ENCODE peak calls at places on chromosomes 16 and 17, in six cellular contexts. H is H9, U is H1, S is IMR-90, A is neuronal stem cell, Y is trophoblast cell. T is an unnamed sample.

GRCh38 chr17:79769596-79770520 is 8.1 kb upstream of the CBX2 start:
- DNase-seq in H (no peak), U (no peak), S (no peak), A (no peak), Y (no peak), T (no peak)

GRCh38 chr16:8673611-8674412 is 605 bp upstream of the ABAT start:
- DNase-seq in H (no peak), U (no peak), S (no peak), A (no peak), Y (no peak), T (no peak)

GRCh38 chr17:7589891-7590611 is at the start of gene SOX15:
- DNase-seq in H (peak), U (peak), S (peak), A (no peak), Y (peak), T (no peak)

GRCh38 chr16:23435500-23435899 is 17.5 kb downstream of the COG7 start:
- DNase-seq in H (peak), U (peak), S (peak), A (peak), Y (peak), T (peak)

GRCh38 chr17:82091264-82092066 is 6.6 kb downstream of the FASN start:
- DNase-seq in H (no peak), U (peak), S (no peak), A (no peak), Y (no peak), T (no peak)

GRCh38 chr16:72474511-72475123 is 302.7 kb upstream of the PMFBP1 start:
- DNase-seq in H (no peak), U (no peak), S (peak), A (no peak), Y (no peak), T (peak)

GRCh38 chr16:74565378-74565777 is 41.5 kb downstream of the GLG1 start:
- DNase-seq in H (no peak), U (no peak), S (no peak), A (no peak), Y (no peak), T (no peak)

GRCh38 chr17:15397605-15398004 is 56.2 kb upstream of the TEKT3 start:
- DNase-seq in H (no peak), U (no peak), S (no peak), A (no peak), Y (no peak), T (no peak)

GRCh38 chr17:71521724-71522123 is 599.1 kb upstream of the SOX9 start:
- DNase-seq in H (no peak), U (no peak), S (no peak), A (no peak), Y (no peak), T (no peak)

GRCh38 chr16:57977418-57978069 is 6.6 kb upstream of the CNGB1 start:
- DNase-seq in H (no peak), U (no peak), S (no peak), A (no peak), Y (no peak), T (no peak)

GRCh38 chr16:67029249-67030096 is 524 bp downstream of the CBFB start:
- DNase-seq in H (no peak), U (peak), S (peak), A (peak), Y (peak), T (peak)

GRCh38 chr16:14629919-14630619 is at the start of gene PARN:
- DNase-seq in H (peak), U (peak), S (peak), A (peak), Y (peak), T (peak)
- H4K8ac ChIP-seq in H (no peak), U (peak), S (peak), A (no peak), Y (peak), T (peak)

DNA sequence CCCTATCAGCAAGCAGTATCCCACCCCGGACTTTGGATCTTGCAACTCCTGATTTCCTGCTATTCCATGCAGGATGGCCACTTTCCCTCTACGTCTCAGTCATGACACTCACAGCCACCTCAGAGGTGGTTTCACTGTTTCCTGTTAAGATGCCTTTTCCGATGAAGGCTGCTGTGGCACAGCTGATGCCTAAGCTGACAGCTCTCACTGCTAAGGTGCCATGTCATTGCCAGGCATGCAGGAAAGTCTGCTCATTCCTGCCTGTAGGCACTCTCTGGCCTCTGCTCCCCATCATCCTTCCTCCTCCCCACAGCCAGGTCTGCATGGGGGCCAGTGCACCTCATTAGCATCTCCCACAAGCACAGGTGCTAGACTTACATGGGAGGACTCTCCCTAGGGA is 173.0 kb downstream of the CBLN1 start:
- DNase-seq in H (no peak), U (no peak), S (no peak), A (no peak), Y (no peak), T (no peak)
- H4K91ac ChIP-seq in H (no peak), U (no peak), S (no peak), A (no peak), Y (no peak), T (no peak)

DNA sequence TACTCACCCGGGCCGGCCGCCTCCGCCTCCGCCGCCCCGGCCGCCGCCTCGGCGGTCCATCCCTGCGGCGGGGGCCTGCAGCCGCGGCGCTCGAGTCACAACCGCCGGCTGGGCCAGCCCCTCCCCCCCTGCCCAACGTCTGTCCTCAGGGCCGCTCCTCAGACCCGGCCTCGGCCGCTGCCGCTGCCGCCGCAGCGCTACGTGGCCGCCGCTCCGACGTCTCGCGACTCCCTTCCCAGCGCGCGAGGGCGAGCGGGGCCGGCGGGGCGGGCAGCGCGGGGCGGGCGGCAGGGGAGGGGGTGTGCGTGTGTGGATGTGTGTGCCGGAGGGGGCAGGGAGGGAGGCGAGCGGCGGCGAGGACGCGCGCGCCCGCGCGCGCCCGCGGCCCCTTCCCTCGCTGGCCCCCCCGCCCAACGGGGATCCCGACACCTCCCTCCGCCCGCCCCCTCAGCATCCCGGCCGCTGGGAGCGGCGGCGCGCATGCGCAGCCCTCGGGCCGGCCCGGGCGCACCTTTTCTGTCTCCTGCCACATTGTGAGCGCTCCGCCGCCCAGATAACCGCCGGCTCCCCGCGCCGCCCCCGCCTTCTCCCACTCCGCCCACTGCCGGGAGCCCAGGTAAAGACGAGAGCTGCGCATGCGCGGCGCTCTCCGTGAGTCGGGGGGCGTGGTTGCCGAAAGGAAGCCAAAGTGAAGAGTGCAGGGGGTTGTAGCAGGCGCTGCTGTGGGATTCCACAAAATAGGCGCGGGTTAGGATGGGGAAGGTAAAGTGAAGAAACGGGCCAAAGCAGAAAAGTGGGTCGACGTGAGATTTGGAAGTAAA is at the start of gene ZNF652:
- DNase-seq in H (peak), U (peak), S (peak), A (peak), Y (peak), T (peak)
- H4K8ac ChIP-seq in H (no peak), U (peak), S (peak), A (no peak), Y (peak), T (peak)

GRCh38 chr17:16495980-16496819 is 4.2 kb upstream of the LRRC75A start:
- DNase-seq in H (peak), U (no peak), S (no peak), A (no peak), Y (no peak), T (no peak)
- H4K91ac ChIP-seq in H (no peak), U (peak), S (no peak), A (no peak), Y (no peak), T (no peak)

GRCh38 chr16:11494433-11494832 is 92.3 kb downstream of the LITAF start:
- DNase-seq in H (peak), U (peak), S (no peak), A (no peak), Y (no peak), T (no peak)

GRCh38 chr16:11493531-11493929 is 93.2 kb downstream of the LITAF start:
- DNase-seq in H (no peak), U (peak), S (no peak), A (no peak), Y (no peak), T (no peak)

GRCh38 chr16:11492808-11493530 is 93.8 kb downstream of the LITAF start:
- DNase-seq in H (no peak), U (no peak), S (no peak), A (no peak), Y (no peak), T (no peak)

GRCh38 chr16:11495066-11495407 is 91.7 kb downstream of the LITAF start:
- DNase-seq in H (no peak), U (no peak), S (no peak), A (no peak), Y (no peak), T (no peak)

GRCh38 chr16:11494029-11494428 is 92.7 kb downstream of the LITAF start:
- DNase-seq in H (no peak), U (peak), S (no peak), A (no peak), Y (no peak), T (no peak)
- H4K8ac ChIP-seq in H (no peak), U (no peak), S (no peak), A (no peak), Y (no peak), T (no peak)

DNA sequence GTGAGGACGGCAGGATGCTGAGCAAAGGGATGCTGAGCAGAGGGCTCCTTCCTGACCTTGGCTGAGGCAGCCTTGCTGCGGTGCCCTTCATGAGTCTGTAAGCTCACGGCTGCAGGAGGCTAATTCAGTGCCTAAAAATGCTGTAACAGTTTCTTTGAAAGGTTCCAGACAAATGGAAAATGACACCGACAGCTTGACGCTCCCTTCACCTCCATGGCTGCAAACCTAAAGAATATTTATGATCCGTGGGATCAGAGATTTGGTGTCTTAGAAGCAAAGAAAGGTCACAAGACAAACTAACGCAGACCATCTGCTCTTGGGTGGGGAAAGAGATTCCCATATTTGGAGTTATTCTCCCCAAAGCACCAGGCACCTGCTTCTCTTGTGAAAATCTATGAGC is 27.9 kb downstream of the TOM1L2 start:
- DNase-seq in H (no peak), U (no peak), S (no peak), A (no peak), Y (no peak), T (no peak)
- H4K91ac ChIP-seq in H (no peak), U (no peak), S (peak), A (no peak), Y (no peak), T (no peak)

DNA sequence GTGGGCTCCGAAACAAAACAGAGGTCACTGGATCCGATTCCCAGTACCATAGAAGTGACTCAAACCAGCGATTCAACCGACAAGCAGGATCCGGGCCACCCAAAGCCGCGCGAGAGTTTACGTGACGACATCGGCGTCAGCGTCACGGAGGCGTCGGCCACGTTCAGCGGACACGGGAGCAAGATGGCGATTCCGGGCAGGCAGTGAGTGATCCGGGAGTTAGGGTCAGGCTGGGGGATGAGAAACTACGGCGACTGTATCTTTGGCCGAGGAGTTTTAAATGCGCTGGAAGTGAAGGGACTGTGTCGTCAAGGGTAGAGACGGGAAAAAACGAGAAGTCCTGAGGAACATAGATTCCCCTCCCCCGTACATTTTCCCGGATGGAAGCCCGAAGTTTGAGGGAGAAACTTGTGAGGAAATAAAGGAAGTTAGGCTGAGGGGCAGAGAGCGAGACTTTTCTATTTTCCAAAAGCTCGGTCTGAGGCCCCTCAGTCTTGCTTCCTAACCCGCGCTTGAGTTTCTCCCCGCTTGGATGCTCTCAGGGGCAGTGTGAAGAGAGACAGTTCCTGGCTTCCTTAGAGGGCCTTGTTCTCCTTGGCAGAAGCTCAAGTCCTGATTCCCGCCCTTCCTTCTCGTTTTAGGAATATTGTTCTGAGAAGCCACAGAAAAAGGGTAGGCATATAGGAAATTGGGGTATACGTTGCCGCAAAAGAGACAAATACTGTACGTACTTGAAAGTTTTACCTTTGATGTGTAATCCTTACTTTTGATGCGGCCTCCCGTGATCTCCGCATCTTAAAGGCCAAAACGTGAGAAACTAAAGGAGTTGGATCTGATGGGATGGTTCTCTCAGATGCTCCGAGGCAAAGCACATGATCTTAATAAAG is at the start of gene NSRP1:
- DNase-seq in H (peak), U (peak), S (peak), A (peak), Y (peak), T (peak)
- H4K8ac ChIP-seq in H (peak), U (peak), S (peak), A (no peak), Y (peak), T (peak)

GRCh38 chr17:45384800-45385262 is 47.8 kb downstream of the ARHGAP27 start:
- DNase-seq in H (peak), U (peak), S (no peak), A (no peak), Y (no peak), T (no peak)
- H4K91ac ChIP-seq in H (no peak), U (peak), S (peak), A (no peak), Y (no peak), T (no peak)

T was measured in mesenchymal stem cell.